ENCODE peak calls at places on chromosomes 7 and 10, in five cellular contexts. N, H, R, L and E are unnamed samples.

GRCh38 chr7:77439572-77439971 is 23.4 kb upstream of the GSAP start:
- DNase-seq in L (no peak), R (peak; percentile 56), N (peak; percentile 49), H (peak; percentile 65), E (peak; percentile 70)

GRCh38 chr7:137838706-137839315 is 8.0 kb downstream of the DGKI start:
- DNase-seq in N (no peak), H (no peak), R (no peak), L (no peak), E (no peak)

GRCh38 chr7:54615545-54615944 is 73.4 kb downstream of the VSTM2A start:
- DNase-seq in H (peak; percentile 15), L (no peak), R (no peak), N (no peak), E (peak; percentile 96)

GRCh38 chr7:135697276-135698049 is 30.5 kb downstream of the SLC13A4 start:
- DNase-seq in H (no peak), N (no peak), R (no peak), L (no peak), E (no peak)

GRCh38 chr10:43113201-43113893 is 24.9 kb upstream of the CSGALNACT2 start:
- DNase-seq in H (no peak), L (no peak), R (no peak), N (no peak), E (no peak)

GRCh38 chr7:86943447-86943846 is 116.0 kb downstream of the ELAPOR2 start:
- DNase-seq in L (no peak), R (no peak), H (no peak), N (no peak), E (no peak)

GRCh38 chr10:114686013-114686412 is 27.9 kb upstream of the ABLIM1 start:
- DNase-seq in L (no peak), N (no peak), H (peak; percentile 57), R (no peak), E (peak; percentile 47)

GRCh38 chr10:114336823-114337509 is 67.3 kb downstream of the AFAP1L2 start:
- DNase-seq in N (no peak), R (peak; percentile 55), H (no peak), L (no peak), E (peak; percentile 36)

GRCh38 chr10:24951201-24952145 is 933 bp downstream of the PRTFDC1 start:
- DNase-seq in L (peak; percentile 56), R (no peak), H (no peak), N (peak; percentile 34), E (no peak)

GRCh38 chr10:24952146-24952700 is at the start of gene PRTFDC1:
- DNase-seq in N (peak; percentile 49), H (peak; percentile 20), R (peak; percentile 10), L (no peak), E (no peak)

GRCh38 chr10:24953350-24954074 is 1.1 kb upstream of the PRTFDC1 start:
- DNase-seq in L (no peak), R (no peak), H (peak; percentile 12), N (no peak), E (peak; percentile 54)

GRCh38 chr10:24950439-24950838 is 2.0 kb downstream of the PRTFDC1 start:
- DNase-seq in H (no peak), N (no peak), R (no peak), L (no peak), E (no peak)

GRCh38 chr10:24952701-24953349 is 419 bp upstream of the PRTFDC1 start:
- DNase-seq in N (peak; percentile 45), L (no peak), R (peak; percentile 12), H (peak; percentile 39), E (peak; percentile 33)
- TF ChIP-seq CTCF in N (peak; percentile 40), L (peak; percentile 30), R (no peak), H (no peak), E (no peak)

GRCh38 chr10:103677486-103677885 is 177.9 kb downstream of the SH3PXD2A start:
- DNase-seq in H (no peak), N (no peak), R (no peak), L (no peak), E (no peak)

GRCh38 chr10:103676058-103676785 is 179.2 kb downstream of the SH3PXD2A start:
- DNase-seq in H (no peak), N (no peak), R (peak; percentile 74), L (no peak), E (peak; percentile 78)

GRCh38 chr10:103678104-103678526 is 177.3 kb downstream of the SH3PXD2A start:
- DNase-seq in L (no peak), R (peak; percentile 59), N (peak; percentile 71), H (no peak), E (peak; percentile 68)

GRCh38 chr10:103679096-103679790 is 176.1 kb downstream of the SH3PXD2A start:
- DNase-seq in H (no peak), N (no peak), L (no peak), R (no peak), E (no peak)

DNA sequence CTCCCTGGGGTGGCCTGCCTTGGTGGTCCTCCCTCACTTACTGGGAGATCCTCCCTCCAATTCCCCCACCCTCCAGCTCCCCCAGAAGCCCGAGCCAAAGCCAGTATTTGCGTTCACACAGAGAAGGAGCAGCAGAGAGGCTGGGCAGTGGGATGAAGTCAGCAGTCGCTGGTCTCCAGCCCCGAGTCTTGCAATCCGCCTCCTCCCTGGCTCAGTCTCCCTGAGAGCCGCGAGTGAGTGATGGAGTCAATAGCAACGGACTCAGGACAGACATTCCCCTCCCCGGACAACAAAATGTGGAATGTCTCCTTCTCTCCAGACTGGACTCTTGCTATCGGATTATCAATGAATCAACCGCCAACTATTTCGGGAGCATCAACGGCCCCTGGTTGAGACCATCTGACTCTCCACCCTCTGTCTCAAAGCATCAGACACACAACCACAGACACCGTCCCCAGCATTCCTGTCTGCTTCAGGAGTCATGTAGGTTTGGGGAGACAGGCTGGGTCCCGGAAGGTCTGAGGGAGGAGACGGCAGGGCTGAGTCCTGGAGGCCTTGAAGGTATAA is 178.4 kb downstream of the SH3PXD2A start:
- DNase-seq in R (no peak), L (no peak), H (no peak), N (no peak), E (peak; percentile 46)
- H3K4me3 ChIP-seq in R (no peak overlapping the region), L (no peak overlapping the region), H (no peak overlapping the region), N (peak overlapping the region; percentile 22), E (no peak overlapping the region)

GRCh38 chr10:92592761-92593552 is at the start of gene KIF11:
- DNase-seq in H (peak; percentile 93), R (peak; percentile 97), L (peak; percentile 80), N (peak; percentile 98), E (peak; percentile 97)
- TF ChIP-seq CTCF in H (no peak), R (no peak), L (no peak), N (no peak), E (no peak)

GRCh38 chr10:63261496-63261895 is 128.4 kb downstream of the NRBF2 start:
- DNase-seq in N (no peak), L (no peak), R (no peak), H (peak; percentile 32), E (no peak)

GRCh38 chr10:63257784-63258183 is 124.7 kb downstream of the NRBF2 start:
- DNase-seq in H (no peak), N (no peak), L (no peak), R (no peak), E (no peak)

GRCh38 chr10:63260860-63261251 is 127.7 kb downstream of the NRBF2 start:
- DNase-seq in H (peak; percentile 31), N (no peak), L (no peak), R (no peak), E (no peak)

GRCh38 chr10:63260103-63260859 is 127.2 kb downstream of the NRBF2 start:
- DNase-seq in H (peak; percentile 80), N (no peak), L (no peak), R (no peak), E (peak; percentile 73)

GRCh38 chr10:63258920-63259678 is 126.0 kb downstream of the NRBF2 start:
- DNase-seq in H (no peak), R (no peak), N (no peak), L (no peak), E (no peak)
- H3K4me3 ChIP-seq in H (no peak overlapping the region), R (no peak overlapping the region), N (no peak overlapping the region), L (no peak overlapping the region), E (no peak overlapping the region)

DNA sequence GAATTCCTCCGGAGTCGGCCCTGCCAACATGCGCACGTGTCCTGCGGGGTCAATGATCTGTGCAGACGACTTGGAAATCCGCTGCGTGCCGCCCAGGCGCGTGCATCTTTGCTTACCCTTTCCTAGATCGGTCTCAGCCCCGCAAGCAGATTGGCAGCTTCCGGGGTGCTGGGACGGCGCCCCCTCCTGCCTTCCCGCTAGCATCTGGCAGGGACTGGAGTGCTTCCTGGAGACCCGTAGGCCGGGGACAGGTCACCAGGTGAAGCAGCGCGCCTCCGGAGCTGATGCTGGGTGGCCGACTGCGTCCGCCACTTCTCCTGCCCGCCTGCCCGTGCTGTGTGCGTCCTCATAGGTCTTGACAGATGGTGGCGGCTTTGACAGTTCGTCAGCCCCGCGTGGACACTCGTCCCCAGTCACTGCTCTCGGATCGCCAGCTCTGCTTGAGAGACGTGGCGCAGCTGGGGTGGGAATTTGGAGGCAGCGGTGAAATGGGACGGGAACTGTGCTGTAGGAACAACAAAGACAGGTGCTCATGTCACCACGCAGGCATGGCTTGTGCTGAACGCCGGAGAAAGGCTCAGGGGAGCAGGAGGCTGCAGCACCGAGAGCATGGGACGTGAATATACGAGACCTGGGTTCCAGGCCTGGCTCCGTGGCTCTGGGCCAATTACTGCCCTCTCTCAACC is 21.9 kb upstream of the KCNK18 start:
- DNase-seq in R (no peak), H (no peak), L (no peak), N (no peak), E (peak; percentile 14)
- TF ChIP-seq CTCF in R (no peak), H (no peak), L (no peak), N (no peak), E (no peak)

DNA sequence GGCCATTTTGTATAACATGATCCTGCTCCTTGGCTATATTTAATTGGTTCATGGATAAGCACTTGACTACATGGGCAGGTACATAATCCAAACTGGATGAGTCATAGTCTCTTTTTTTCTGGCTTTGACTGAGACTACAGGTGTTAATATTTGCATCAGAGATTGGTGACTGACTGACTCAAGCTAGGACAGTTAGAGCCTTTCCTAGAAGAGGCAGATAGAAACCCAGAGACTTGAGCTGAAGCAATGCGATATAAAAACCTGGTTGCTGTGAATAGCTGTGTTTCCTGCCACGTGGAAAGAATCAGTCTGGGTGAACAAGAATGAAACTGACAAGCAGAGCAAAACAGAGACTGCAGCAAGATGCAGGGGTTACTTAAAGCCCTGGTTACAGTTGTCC is 81.0 kb downstream of the SAMD9 start:
- DNase-seq in L (no peak), R (no peak), H (peak; percentile 17), N (no peak), E (peak; percentile 75)
- H3K4me3 ChIP-seq in L (no peak overlapping the region), R (no peak overlapping the region), H (no peak overlapping the region), N (no peak overlapping the region), E (no peak overlapping the region)